ENCODE peak calls at places on chromosomes 7 and 10, in six cellular contexts. J is H1, C is neuronal stem cell, M is H9, H is mesenchymal stem cell, O is trophoblast cell. S is an unnamed sample.

GRCh38 chr7:78765985-78766729 is 687.3 kb downstream of the MAGI2 start:
- DNase-seq in J (no peak), C (no peak), M (no peak), H (no peak), O (no peak), S (peak; percentile 50)

GRCh38 chr10:58177362-58177947 is 90.2 kb downstream of the IPMK start:
- DNase-seq in J (no peak), C (no peak), M (no peak), H (peak; percentile 40), O (peak; percentile 67), S (peak; percentile 47)

GRCh38 chr10:102342462-102342861 is 53.0 kb upstream of the NFKB2 start:
- DNase-seq in J (peak; percentile 51), C (no peak), M (peak; percentile 63), H (peak; percentile 15), O (no peak), S (peak; percentile 4)

GRCh38 chr7:85829817-85830432 is 643.1 kb upstream of the SEMA3D start:
- DNase-seq in J (no peak), C (no peak), M (no peak), H (peak; percentile 12), O (no peak), S (peak; percentile 11)

GRCh38 chr7:15937571-15937970 is 251.1 kb upstream of the MEOX2 start:
- DNase-seq in J (no peak), C (no peak), M (no peak), H (no peak), O (no peak), S (peak; percentile 56)

GRCh38 chr10:123750901-123751300 is 84.7 kb downstream of the GPR26 start:
- DNase-seq in J (no peak), C (no peak), M (no peak), H (no peak), O (no peak), S (no peak)

GRCh38 chr7:50356212-50356944 is 51.9 kb downstream of the IKZF1 start:
- DNase-seq in J (no peak), C (no peak), M (no peak), H (no peak), O (peak; percentile 38), S (no peak)

GRCh38 chr10:46540412-46541016 is 15.9 kb downstream of the GPRIN2 start:
- DNase-seq in J (no peak), C (no peak), M (no peak), H (no peak), O (no peak), S (no peak)

GRCh38 chr7:75737856-75738603 is 711 bp downstream of the HIP1 start:
- DNase-seq in J (no peak), C (peak; percentile 17), M (peak; percentile 45), H (peak; percentile 34), O (no peak), S (no peak)

GRCh38 chr7:6419310-6419773 is 28.4 kb downstream of the DAGLB start:
- DNase-seq in J (no peak), C (no peak), M (no peak), H (no peak), O (no peak), S (no peak)

GRCh38 chr7:30331338-30331737 is 46.9 kb downstream of the ZNRF2 start:
- DNase-seq in J (no peak), C (no peak), M (no peak), H (no peak), O (no peak), S (peak; percentile 50)

GRCh38 chr10:70954373-70954772 is 66.0 kb upstream of the PCBD1 start:
- DNase-seq in J (no peak), C (peak; percentile 20), M (no peak), H (no peak), O (no peak), S (no peak)

GRCh38 chr7:39589323-39590111 is 23.3 kb downstream of the YAE1 start:
- DNase-seq in J (no peak), C (peak; percentile 17), M (peak; percentile 70), H (peak; percentile 91), O (peak; percentile 88), S (peak; percentile 84)

GRCh38 chr10:92124020-92124419 is 166.9 kb downstream of the CPEB3 start:
- DNase-seq in J (no peak), C (no peak), M (no peak), H (peak; percentile 20), O (no peak), S (no peak)
- H3K27ac ChIP-seq in J (no peak overlapping the region), C (no peak overlapping the region), M (no peak overlapping the region), H (no peak overlapping the region), O (no peak overlapping the region), S (no peak overlapping the region)

DNA sequence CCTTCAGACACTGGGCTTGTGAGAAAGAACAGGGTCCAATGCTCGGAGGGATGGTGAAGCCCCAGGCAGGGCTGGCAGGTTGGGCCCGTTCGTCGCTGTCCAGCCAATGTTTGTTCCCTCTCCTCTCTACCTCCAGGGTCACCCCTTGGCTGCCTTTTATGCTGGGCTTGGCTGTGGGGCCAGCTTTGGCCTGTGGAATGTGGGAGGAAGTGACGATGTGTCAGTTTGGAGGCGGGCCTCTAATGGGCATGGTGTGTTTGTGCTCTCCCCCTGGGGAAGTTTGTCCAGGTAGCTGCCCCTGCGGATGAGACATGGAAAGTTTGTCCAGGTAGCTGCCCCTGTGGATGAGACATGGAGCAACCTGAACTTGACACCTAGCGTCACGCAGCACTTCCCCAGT is 236.7 kb downstream of the GLRX3 start:
- DNase-seq in J (no peak), C (no peak), M (no peak), H (no peak), O (no peak), S (no peak)
- H4K91ac ChIP-seq in J (no peak overlapping the region), C (no peak overlapping the region), M (no peak overlapping the region), H (no peak overlapping the region), O (no peak overlapping the region), S (no peak overlapping the region)

DNA sequence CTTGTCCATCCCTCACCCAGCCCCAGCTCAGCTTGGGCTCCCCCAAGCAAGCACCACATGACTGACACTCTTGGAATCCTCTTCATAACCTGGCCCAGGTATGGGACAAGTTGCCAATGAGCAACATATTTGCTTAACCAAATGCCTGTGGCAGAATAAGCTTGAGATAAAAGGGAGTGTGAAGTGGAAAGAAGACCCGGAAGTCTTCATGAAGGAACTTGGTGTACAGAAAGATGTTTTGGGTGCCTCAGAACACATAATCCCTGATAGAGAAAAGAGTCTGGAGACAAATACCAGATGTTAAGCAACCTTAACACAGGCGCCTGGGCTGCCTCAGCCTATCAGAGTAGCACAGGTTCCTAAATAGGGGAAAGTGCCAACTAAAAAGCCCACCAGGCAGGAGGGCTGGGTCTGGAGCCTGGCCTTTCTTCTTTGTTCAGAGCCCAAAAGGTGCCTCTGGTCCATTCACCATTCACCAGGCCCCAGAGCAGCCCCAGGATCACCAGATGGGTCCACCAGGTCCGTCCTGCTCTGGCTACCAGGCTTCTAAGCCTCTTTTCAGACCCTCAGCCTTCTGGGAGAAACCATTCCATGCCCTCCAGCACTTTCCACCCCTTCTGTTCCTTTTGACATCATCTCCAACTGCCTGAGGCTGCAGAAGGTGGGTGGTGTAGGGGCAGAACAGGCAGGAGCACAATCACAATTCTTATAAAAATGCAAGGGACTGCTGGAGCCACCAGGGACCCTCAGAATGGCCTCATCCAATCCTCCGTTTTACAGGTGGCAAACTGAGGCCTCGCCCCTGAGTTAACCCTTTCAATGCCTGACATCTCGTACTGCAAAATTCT is 22.6 kb downstream of the KCNMA1 start:
- DNase-seq in J (no peak), C (no peak), M (no peak), H (no peak), O (peak; percentile 57), S (no peak)
- H3K27ac ChIP-seq in J (no peak overlapping the region), C (no peak overlapping the region), M (no peak overlapping the region), H (no peak overlapping the region), O (no peak overlapping the region), S (no peak overlapping the region)

GRCh38 chr7:35277359-35277758 is 23.5 kb upstream of the TBX20 start:
- DNase-seq in J (no peak), C (no peak), M (no peak), H (no peak), O (no peak), S (no peak)

GRCh38 chr7:35268953-35269352 is 15.1 kb upstream of the TBX20 start:
- DNase-seq in J (no peak), C (no peak), M (no peak), H (no peak), O (no peak), S (no peak)

GRCh38 chr7:35267372-35267771 is 13.5 kb upstream of the TBX20 start:
- DNase-seq in J (no peak), C (no peak), M (no peak), H (no peak), O (no peak), S (no peak)

GRCh38 chr7:35272234-35272633 is 18.3 kb upstream of the TBX20 start:
- DNase-seq in J (no peak), C (no peak), M (no peak), H (no peak), O (no peak), S (no peak)
- H4K91ac ChIP-seq in J (no peak overlapping the region), C (no peak overlapping the region), M (no peak overlapping the region), H (no peak overlapping the region), O (no peak overlapping the region), S (no peak overlapping the region)

GRCh38 chr10:133165556-133166503 is 5.8 kb downstream of the KNDC1 start:
- DNase-seq in J (no peak), C (no peak), M (no peak), H (no peak), O (no peak), S (no peak)
- H3K27ac ChIP-seq in J (no peak overlapping the region), C (no peak overlapping the region), M (no peak overlapping the region), H (no peak overlapping the region), O (no peak overlapping the region), S (no peak overlapping the region)

GRCh38 chr10:49622426-49623425 is 8.9 kb downstream of the CHAT start:
- DNase-seq in J (no peak), C (no peak), M (peak; percentile 15), H (no peak), O (no peak), S (no peak)

GRCh38 chr10:49625411-49625810 is 11.6 kb downstream of the CHAT start:
- DNase-seq in J (no peak), C (no peak), M (peak; percentile 8), H (no peak), O (no peak), S (no peak)

GRCh38 chr10:49627031-49627430 is 13.2 kb downstream of the CHAT start:
- DNase-seq in J (no peak), C (no peak), M (no peak), H (no peak), O (peak; percentile 7), S (no peak)

GRCh38 chr10:49621561-49621960 is 7.7 kb downstream of the CHAT start:
- DNase-seq in J (no peak), C (no peak), M (no peak), H (no peak), O (no peak), S (no peak)

GRCh38 chr10:49624629-49625028 is 10.8 kb downstream of the CHAT start:
- DNase-seq in J (no peak), C (no peak), M (peak; percentile 3), H (no peak), O (no peak), S (no peak)
- H4K91ac ChIP-seq in J (no peak overlapping the region), C (no peak overlapping the region), M (no peak overlapping the region), H (no peak overlapping the region), O (no peak overlapping the region), S (no peak overlapping the region)

GRCh38 chr10:62815373-62816111 is 624 bp downstream of the EGR2 start:
- DNase-seq in J (peak; percentile 69), C (no peak), M (peak; percentile 47), H (peak; percentile 41), O (peak; percentile 8), S (no peak)
- H3K27ac ChIP-seq in J (no peak overlapping the region), C (no peak overlapping the region), M (no peak overlapping the region), H (no peak overlapping the region), O (no peak overlapping the region), S (no peak overlapping the region)

S was measured in IMR-90.